ENCODE peak calls at places on chromosomes 4 and X, in six cellular contexts. Z, S, B, E, T and G are unnamed samples.

GRCh38 chr4:40603281-40603680 is 26.4 kb downstream of the RBM47 start:
- DNase-seq in Z (no peak), S (no peak), B (no peak), E (no peak), T (no peak), G (no peak)

GRCh38 chr4:7021930-7022658 is 21.1 kb upstream of the TADA2B start:
- DNase-seq in Z (no peak), S (peak), B (no peak), E (no peak), T (peak), G (no peak)

GRCh38 chr4:81687470-81687869 is 215.8 kb upstream of the RASGEF1B start:
- DNase-seq in Z (no peak), S (no peak), B (no peak), E (no peak), T (no peak), G (no peak)

GRCh38 chrX:106874075-106874474 is 29.1 kb downstream of the RIPPLY1 start:
- DNase-seq in Z (peak), S (no peak), B (no peak), E (no peak), T (no peak), G (no peak)

GRCh38 chr4:181971973-181972372 is 271.2 kb upstream of the TENM3 start:
- DNase-seq in Z (no peak), S (peak), B (no peak), E (no peak), T (no peak), G (no peak)

GRCh38 chr4:13944095-13944501 is 316.6 kb upstream of the BOD1L1 start:
- DNase-seq in Z (no peak), S (peak), B (no peak), E (no peak), T (peak), G (no peak)

GRCh38 chr4:86089924-86090323 is 269.9 kb downstream of the MAPK10 start:
- DNase-seq in Z (no peak), S (no peak), B (no peak), E (no peak), T (no peak), G (no peak)

GRCh38 chrX:11100281-11101035 is 10.7 kb upstream of the HCCS start:
- DNase-seq in Z (no peak), S (peak), B (no peak), E (peak), T (peak), G (no peak)

GRCh38 chr4:14837860-14838259 is 164.4 kb upstream of the CPEB2 start:
- DNase-seq in Z (no peak), S (no peak), B (no peak), E (no peak), T (peak), G (no peak)

GRCh38 chr4:22339491-22339890 is 176.4 kb downstream of the ADGRA3 start:
- DNase-seq in Z (no peak), S (no peak), B (no peak), E (no peak), T (no peak), G (no peak)

GRCh38 chrX:68757331-68757730 is 71.5 kb upstream of the EFNB1 start:
- DNase-seq in Z (no peak), S (no peak), B (no peak), E (no peak), T (no peak), G (no peak)

GRCh38 chrX:99820197-99820596 is 589.9 kb downstream of the PCDH19 start:
- DNase-seq in Z (no peak), S (no peak), B (no peak), E (no peak), T (no peak), G (no peak)

GRCh38 chr4:140937866-140938265 is 181.7 kb upstream of the TBC1D9 start:
- DNase-seq in Z (no peak), S (no peak), B (no peak), E (no peak), T (no peak), G (no peak)

GRCh38 chrX:15672886-15673285 is 8.3 kb upstream of the CLTRN start:
- DNase-seq in Z (no peak), S (peak), B (no peak), E (no peak), T (no peak), G (no peak)

GRCh38 chrX:37357436-37357835 is 8.3 kb downstream of the PRRG1 start:
- DNase-seq in Z (no peak), S (peak), B (no peak), E (no peak), T (no peak), G (no peak)

GRCh38 chr4:25843340-25844097 is 19.3 kb downstream of the SEL1L3 start:
- DNase-seq in Z (no peak), S (no peak), B (no peak), E (no peak), T (no peak), G (no peak)

GRCh38 chr4:83178029-83178428 is 63.5 kb upstream of the PLAC8 start:
- DNase-seq in Z (no peak), S (no peak), B (no peak), E (no peak), T (no peak), G (no peak)

GRCh38 chr4:39528056-39528465 is 822 bp upstream of the UGDH start:
- DNase-seq in Z (no peak), S (no peak), B (no peak), E (no peak), T (no peak), G (no peak)

GRCh38 chr4:150323551-150324325 is 245.5 kb downstream of the DCLK2 start:
- DNase-seq in Z (no peak), S (no peak), B (no peak), E (no peak), T (no peak), G (no peak)
- H3K4me3 ChIP-seq in Z (no peak), S (no peak), B (no peak), E (no peak), T (no peak), G (no peak)

GRCh38 chr4:3123201-3123671 is 48.8 kb downstream of the HTT start:
- DNase-seq in Z (no peak), S (no peak), B (no peak), E (no peak), T (no peak), G (no peak)

GRCh38 chr4:3122081-3122563 is 47.6 kb downstream of the HTT start:
- DNase-seq in Z (no peak), S (no peak), B (no peak), E (no peak), T (no peak), G (no peak)

GRCh38 chr4:3121596-3121995 is 47.1 kb downstream of the HTT start:
- DNase-seq in Z (no peak), S (no peak), B (no peak), E (no peak), T (no peak), G (no peak)

GRCh38 chr4:3127129-3127528 is 52.6 kb downstream of the HTT start:
- DNase-seq in Z (no peak), S (no peak), B (no peak), E (no peak), T (no peak), G (no peak)

GRCh38 chr4:3124070-3124767 is 49.7 kb downstream of the HTT start:
- DNase-seq in Z (no peak), S (no peak), B (no peak), E (no peak), T (no peak), G (no peak)
- H3K27ac ChIP-seq in Z (no peak), S (no peak), B (no peak), E (no peak), T (no peak), G (peak)

GRCh38 chrX:23382572-23382971 is 47.9 kb downstream of the PTCHD1 start:
- DNase-seq in Z (no peak), S (no peak), B (no peak), E (no peak), T (no peak), G (no peak)
- H3K4me3 ChIP-seq in Z (no peak), S (no peak), B (no peak), E (no peak), T (no peak), G (no peak)

GRCh38 chr4:123893746-123894095 is 497.1 kb downstream of the SPRY1 start:
- DNase-seq in Z (no peak), S (no peak), B (no peak), E (no peak), T (no peak), G (no peak)
- H3K27ac ChIP-seq in Z (no peak), S (no peak), B (no peak), E (no peak), T (peak), G (peak)

GRCh38 chrX:105317117-105317516 is 96.6 kb upstream of the TEX13A start:
- DNase-seq in Z (no peak), S (no peak), B (no peak), E (no peak), T (no peak), G (no peak)

GRCh38 chrX:105315301-105315700 is 94.8 kb upstream of the TEX13A start:
- DNase-seq in Z (no peak), S (peak), B (no peak), E (no peak), T (no peak), G (no peak)

GRCh38 chrX:105313596-105313995 is 93.1 kb upstream of the TEX13A start:
- DNase-seq in Z (no peak), S (no peak), B (no peak), E (no peak), T (no peak), G (no peak)

GRCh38 chrX:105314468-105314867 is 94.0 kb upstream of the TEX13A start:
- DNase-seq in Z (no peak), S (peak), B (no peak), E (no peak), T (no peak), G (no peak)
- H3K4me3 ChIP-seq in Z (no peak), S (peak), B (no peak), E (no peak), T (no peak), G (no peak)

DNA sequence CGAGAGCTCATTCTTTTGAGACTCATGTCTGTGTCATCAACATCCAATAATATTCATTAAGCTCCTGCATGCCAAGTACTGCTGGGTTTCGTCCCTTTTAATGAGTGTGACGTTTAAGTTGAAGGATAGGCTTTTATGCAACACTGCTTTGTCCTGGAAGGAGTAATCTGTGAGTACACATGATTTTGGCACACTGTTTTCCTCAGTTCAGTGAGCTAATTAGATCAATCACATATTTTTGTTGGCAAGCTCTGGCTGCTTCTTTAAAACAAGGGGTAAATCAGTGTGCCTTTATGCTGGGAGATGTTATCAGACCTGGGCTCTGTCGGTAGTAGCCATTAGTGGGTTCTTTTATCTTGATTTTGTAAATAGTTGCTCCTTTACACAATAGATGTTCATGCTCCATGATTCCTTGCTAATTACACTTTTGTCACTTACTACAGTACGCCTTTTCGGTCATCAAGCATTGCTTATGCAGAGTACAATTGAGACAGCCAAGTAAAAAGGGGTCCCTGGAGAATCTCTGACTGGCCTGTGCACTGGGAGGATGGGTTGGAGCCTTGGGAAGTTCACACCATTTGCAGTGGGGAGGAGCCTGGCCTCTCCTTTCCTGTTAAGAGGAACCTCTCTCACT is 132.6 kb downstream of the FHIP1A start:
- DNase-seq in Z (no peak), S (peak), B (no peak), E (no peak), T (no peak), G (no peak)
- H3K27ac ChIP-seq in Z (no peak), S (peak), B (no peak), E (no peak), T (peak), G (peak)

GRCh38 chr4:185203380-185204237 is at the start of gene CFAP97:
- DNase-seq in Z (peak), S (peak), B (peak), E (peak), T (peak), G (peak)

GRCh38 chr4:185204238-185204910 is 574 bp upstream of the CFAP97 start:
- DNase-seq in Z (no peak), S (peak), B (no peak), E (no peak), T (no peak), G (no peak)

GRCh38 chr4:185202984-185203379 is 818 bp downstream of the CFAP97 start:
- DNase-seq in Z (no peak), S (no peak), B (peak), E (peak), T (no peak), G (no peak)

GRCh38 chr4:185205697-185206342 is 2.0 kb upstream of the CFAP97 start:
- DNase-seq in Z (no peak), S (no peak), B (no peak), E (no peak), T (no peak), G (no peak)

GRCh38 chr4:185201983-185202962 is 1.5 kb downstream of the CFAP97 start:
- DNase-seq in Z (peak), S (no peak), B (peak), E (no peak), T (no peak), G (no peak)
- H3K4me3 ChIP-seq in Z (peak), S (peak), B (peak), E (no peak), T (no peak), G (no peak)

GRCh38 chr4:48725414-48725813 is 54.7 kb downstream of the FRYL start:
- DNase-seq in Z (no peak), S (no peak), B (no peak), E (no peak), T (no peak), G (no peak)
- H3K27ac ChIP-seq in Z (no peak), S (no peak), B (no peak), E (no peak), T (no peak), G (no peak)

GRCh38 chr4:170491981-170492380 is 402.2 kb upstream of the AADAT start:
- DNase-seq in Z (no peak), S (no peak), B (no peak), E (no peak), T (no peak), G (no peak)

GRCh38 chr4:170497729-170498128 is 408.0 kb upstream of the AADAT start:
- DNase-seq in Z (no peak), S (no peak), B (no peak), E (no peak), T (no peak), G (no peak)

GRCh38 chr4:170497105-170497504 is 407.3 kb upstream of the AADAT start:
- DNase-seq in Z (no peak), S (peak), B (no peak), E (no peak), T (no peak), G (no peak)
- H3K4me3 ChIP-seq in Z (no peak), S (peak), B (no peak), E (peak), T (peak), G (no peak)

GRCh38 chr4:100314057-100314456 is 123.8 kb upstream of the DDIT4L start:
- DNase-seq in Z (no peak), S (no peak), B (no peak), E (no peak), T (no peak), G (no peak)
- H3K27ac ChIP-seq in Z (no peak), S (no peak), B (no peak), E (no peak), T (no peak), G (no peak)